ENCODE peak calls at places on chromosomes 1 and 21, in nine cellular contexts. I, H, D, G, B, X, T, O and F are unnamed samples.

GRCh38 chr1:27341525-27342252 is at the start of gene SYTL1:
- DNase-seq in I (peak), H (peak), D (no peak), G (peak), B (peak), X (peak), T (no peak), O (peak), F (no peak)

GRCh38 chr1:234925440-234926251 is 203.0 kb downstream of the TOMM20 start:
- DNase-seq in I (peak), H (no peak), D (peak), G (peak), B (no peak), X (peak), T (no peak), O (no peak), F (peak)

GRCh38 chr21:33265664-33266049 is 510 bp upstream of the IL10RB start:
- DNase-seq in I (peak), H (peak), D (no peak), G (peak), B (no peak), X (peak), T (peak), O (no peak), F (peak)

GRCh38 chr1:157994704-157995540 is 1.5 kb downstream of the KIRREL1 start:
- DNase-seq in I (peak), H (no peak), D (no peak), G (peak), B (no peak), X (peak), T (peak), O (no peak), F (peak)

GRCh38 chr1:197065549-197065948 is 1.5 kb downstream of the F13B start:
- DNase-seq in I (no peak), H (no peak), D (no peak), G (peak), B (no peak), X (no peak), T (no peak), O (no peak), F (no peak)

GRCh38 chr1:11069233-11069950 is 9.6 kb upstream of the SRM start:
- DNase-seq in I (no peak), H (no peak), D (peak), G (no peak), B (no peak), X (no peak), T (no peak), O (no peak), F (no peak)

GRCh38 chr1:173134800-173135199 is 72.3 kb downstream of the TNFSF4 start:
- DNase-seq in I (no peak), H (no peak), D (no peak), G (peak), B (no peak), X (no peak), T (no peak), O (no peak), F (no peak)

GRCh38 chr1:109901508-109902145 is 9.0 kb upstream of the CSF1 start:
- DNase-seq in I (peak), H (no peak), D (no peak), G (no peak), B (no peak), X (peak), T (no peak), O (no peak), F (no peak)

GRCh38 chr1:54806931-54807611 is 5.9 kb upstream of the TTC22 start:
- DNase-seq in I (peak), H (no peak), D (peak), G (peak), B (no peak), X (peak), T (no peak), O (peak), F (no peak)

GRCh38 chr1:219130536-219130935 is 43.1 kb upstream of the LYPLAL1 start:
- DNase-seq in I (no peak), H (no peak), D (no peak), G (peak), B (no peak), X (no peak), T (no peak), O (no peak), F (no peak)

GRCh38 chr1:24909388-24909898 is 20.6 kb downstream of the RUNX3 start:
- DNase-seq in I (no peak), H (no peak), D (no peak), G (peak), B (no peak), X (peak), T (peak), O (no peak), F (no peak)

GRCh38 chr1:203507227-203507626 is 13.3 kb downstream of the OPTC start:
- DNase-seq in I (no peak), H (no peak), D (no peak), G (peak), B (peak), X (no peak), T (no peak), O (no peak), F (no peak)

GRCh38 chr1:224922404-224923164 is 6.9 kb upstream of the DNAH14 start:
- DNase-seq in I (peak), H (no peak), D (no peak), G (peak), B (peak), X (peak), T (no peak), O (no peak), F (no peak)

GRCh38 chr1:234484218-234484617 is 5.2 kb upstream of the TARBP1 start:
- DNase-seq in I (no peak), H (no peak), D (no peak), G (peak), B (no peak), X (no peak), T (no peak), O (no peak), F (no peak)

GRCh38 chr1:156146749-156147405 is 6.5 kb upstream of the SEMA4A start:
- DNase-seq in I (peak), H (no peak), D (no peak), G (no peak), B (no peak), X (peak), T (no peak), O (no peak), F (peak)

GRCh38 chr1:116311756-116312691 is 61.0 kb upstream of the ATP1A1 start:
- DNase-seq in I (no peak), H (no peak), D (no peak), G (no peak), B (no peak), X (peak), T (no peak), O (no peak), F (no peak)

GRCh38 chr1:206896261-206896660 is 982 bp upstream of the IL24 start:
- DNase-seq in I (no peak), H (no peak), D (no peak), G (no peak), B (no peak), X (no peak), T (no peak), O (no peak), F (no peak)

GRCh38 chr1:211616231-211617031 is 37.5 kb upstream of the SLC30A1 start:
- DNase-seq in I (no peak), H (no peak), D (no peak), G (no peak), B (no peak), X (no peak), T (peak), O (no peak), F (peak)

GRCh38 chr1:69076631-69077030 is 491.1 kb upstream of the LRRC7 start:
- DNase-seq in I (no peak), H (no peak), D (no peak), G (no peak), B (no peak), X (no peak), T (no peak), O (no peak), F (no peak)

GRCh38 chr1:69081671-69082070 is 486.1 kb upstream of the LRRC7 start:
- DNase-seq in I (no peak), H (no peak), D (no peak), G (no peak), B (no peak), X (no peak), T (no peak), O (no peak), F (no peak)

GRCh38 chr1:69077198-69077597 is 490.5 kb upstream of the LRRC7 start:
- DNase-seq in I (no peak), H (no peak), D (no peak), G (no peak), B (no peak), X (no peak), T (no peak), O (no peak), F (no peak)

GRCh38 chr1:69073176-69073575 is 494.5 kb upstream of the LRRC7 start:
- DNase-seq in I (no peak), H (no peak), D (no peak), G (no peak), B (no peak), X (no peak), T (no peak), O (no peak), F (no peak)

DNA sequence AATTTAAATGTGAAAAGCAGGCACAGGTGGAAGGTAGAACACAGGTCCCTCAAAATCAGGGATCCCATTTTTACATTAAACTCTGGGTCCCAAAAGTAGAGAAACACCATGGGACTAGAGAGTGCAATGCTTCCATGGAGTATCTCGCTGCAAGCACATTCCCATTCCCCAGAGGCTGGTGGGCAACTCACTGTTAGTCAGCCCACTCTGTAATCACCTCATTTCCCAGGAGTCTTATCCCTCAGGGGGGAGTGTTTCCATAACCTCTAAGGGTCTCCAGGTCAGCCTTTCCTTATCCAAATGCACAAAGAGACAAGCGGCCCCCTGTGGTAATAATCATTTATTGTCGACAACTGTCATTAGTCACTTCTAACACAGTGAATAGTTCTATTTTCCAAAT is 490.1 kb upstream of the LRRC7 start:
- DNase-seq in I (no peak), H (no peak), D (no peak), G (no peak), B (no peak), X (no peak), T (no peak), O (no peak), F (no peak)
- H3K4me3 ChIP-seq in I (no peak), H (no peak), D (no peak), G (no peak), B (no peak), X (no peak), T (no peak), O (no peak), F (no peak)

DNA sequence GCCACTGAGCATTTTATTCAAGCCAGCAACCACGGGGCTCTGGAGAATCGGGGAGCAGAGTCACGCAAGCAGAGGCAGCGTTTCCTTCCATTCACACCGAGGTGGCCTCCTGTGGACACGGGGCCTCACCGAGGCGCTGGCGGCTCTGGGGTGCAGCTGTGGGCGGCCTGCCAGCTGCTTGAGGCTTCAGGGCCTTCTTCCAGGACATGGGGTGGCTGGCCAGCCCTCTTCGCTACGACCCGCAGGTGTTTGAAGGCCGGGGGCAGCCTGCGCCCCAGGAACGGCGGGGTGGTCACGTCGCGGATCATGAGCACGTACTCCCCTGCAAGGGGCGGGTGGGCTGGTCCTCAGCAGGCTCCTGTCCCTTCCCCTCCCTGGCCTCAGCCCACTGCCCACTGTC is 70.1 kb downstream of the MORN1 start:
- DNase-seq in I (no peak), H (no peak), D (no peak), G (no peak), B (no peak), X (no peak), T (no peak), O (no peak), F (no peak)
- H3K27ac ChIP-seq in I (no peak), H (no peak), D (peak), G (no peak), B (no peak), X (no peak), T (peak), O (no peak), F (peak)

GRCh38 chr1:85201340-85202091 is 700 bp upstream of the SYDE2 start:
- DNase-seq in I (peak), H (peak), D (peak), G (peak), B (peak), X (peak), T (peak), O (peak), F (peak)

GRCh38 chr1:85199667-85200366 is 999 bp downstream of the SYDE2 start:
- DNase-seq in I (peak), H (no peak), D (no peak), G (no peak), B (no peak), X (peak), T (no peak), O (no peak), F (no peak)

GRCh38 chr1:85200870-85201339 is at the start of gene SYDE2:
- DNase-seq in I (peak), H (peak), D (no peak), G (peak), B (peak), X (peak), T (peak), O (peak), F (peak)

GRCh38 chr1:85200367-85200869 is 398 bp downstream of the SYDE2 start:
- DNase-seq in I (peak), H (peak), D (peak), G (no peak), B (no peak), X (no peak), T (peak), O (peak), F (no peak)

DNA sequence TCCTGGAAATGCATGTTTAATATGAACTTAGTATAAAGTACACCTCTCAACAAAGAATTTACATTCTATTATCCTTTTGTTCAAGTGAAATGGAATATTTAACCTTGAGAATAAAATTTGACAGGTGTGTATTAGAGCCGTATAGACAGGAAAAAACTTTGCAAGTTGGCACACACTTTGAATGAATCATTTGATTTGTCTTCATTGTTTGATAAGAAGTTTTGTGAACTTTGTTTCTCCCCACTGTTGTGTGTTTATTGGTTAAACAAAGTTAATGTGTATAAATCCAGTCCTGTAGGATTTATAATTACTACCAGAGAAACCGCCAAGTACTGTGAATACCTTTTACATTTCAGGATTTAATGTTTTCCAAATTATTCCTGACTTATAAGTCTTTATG is 2.0 kb downstream of the SYDE2 start:
- DNase-seq in I (no peak), H (no peak), D (no peak), G (no peak), B (no peak), X (peak), T (no peak), O (no peak), F (no peak)
- H3K4me3 ChIP-seq in I (peak), H (no peak), D (peak), G (peak), B (no peak), X (peak), T (peak), O (no peak), F (peak)

DNA sequence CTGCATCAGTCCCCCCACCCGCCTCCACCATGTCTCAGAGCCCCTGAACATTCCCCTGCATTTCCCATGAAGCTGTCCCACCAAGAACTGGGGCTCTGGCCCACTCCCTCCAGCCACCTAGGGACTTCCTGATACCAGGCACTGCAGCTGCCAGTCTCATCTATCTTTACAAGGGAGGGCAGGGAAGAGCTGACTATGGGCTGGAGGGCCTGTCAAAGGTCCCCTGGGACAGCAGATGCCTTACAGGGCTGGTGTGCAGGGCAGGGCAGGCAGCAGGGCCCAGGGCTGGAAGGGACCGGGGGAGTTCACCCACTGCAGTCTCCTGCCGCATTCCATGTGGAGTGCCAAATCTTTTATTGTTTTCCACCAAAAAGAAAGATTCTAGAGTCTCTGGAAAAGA is 17.6 kb downstream of the SHISA4 start:
- DNase-seq in I (no peak), H (no peak), D (no peak), G (no peak), B (no peak), X (no peak), T (no peak), O (no peak), F (no peak)
- H3K27ac ChIP-seq in I (no peak), H (no peak), D (peak), G (peak), B (no peak), X (no peak), T (peak), O (no peak), F (peak)

DNA sequence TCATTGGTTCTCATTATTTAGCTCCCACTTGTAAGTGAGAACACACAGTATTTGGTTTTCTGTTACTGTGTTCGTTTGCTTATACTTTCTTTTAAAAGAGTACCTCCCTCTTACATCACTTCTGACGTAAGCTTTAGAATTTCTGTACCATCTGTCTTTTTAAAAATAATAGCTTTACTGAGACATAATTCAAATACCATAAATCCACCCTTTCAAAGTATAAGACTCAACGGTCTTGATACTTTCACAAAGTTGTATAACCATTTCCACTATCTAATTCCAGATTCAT is 104.9 kb downstream of the HLCS start:
- DNase-seq in I (no peak), H (no peak), D (no peak), G (peak), B (no peak), X (no peak), T (no peak), O (no peak), F (no peak)
- H3K4me3 ChIP-seq in I (no peak), H (no peak), D (no peak), G (no peak), B (no peak), X (peak), T (no peak), O (no peak), F (no peak)

DNA sequence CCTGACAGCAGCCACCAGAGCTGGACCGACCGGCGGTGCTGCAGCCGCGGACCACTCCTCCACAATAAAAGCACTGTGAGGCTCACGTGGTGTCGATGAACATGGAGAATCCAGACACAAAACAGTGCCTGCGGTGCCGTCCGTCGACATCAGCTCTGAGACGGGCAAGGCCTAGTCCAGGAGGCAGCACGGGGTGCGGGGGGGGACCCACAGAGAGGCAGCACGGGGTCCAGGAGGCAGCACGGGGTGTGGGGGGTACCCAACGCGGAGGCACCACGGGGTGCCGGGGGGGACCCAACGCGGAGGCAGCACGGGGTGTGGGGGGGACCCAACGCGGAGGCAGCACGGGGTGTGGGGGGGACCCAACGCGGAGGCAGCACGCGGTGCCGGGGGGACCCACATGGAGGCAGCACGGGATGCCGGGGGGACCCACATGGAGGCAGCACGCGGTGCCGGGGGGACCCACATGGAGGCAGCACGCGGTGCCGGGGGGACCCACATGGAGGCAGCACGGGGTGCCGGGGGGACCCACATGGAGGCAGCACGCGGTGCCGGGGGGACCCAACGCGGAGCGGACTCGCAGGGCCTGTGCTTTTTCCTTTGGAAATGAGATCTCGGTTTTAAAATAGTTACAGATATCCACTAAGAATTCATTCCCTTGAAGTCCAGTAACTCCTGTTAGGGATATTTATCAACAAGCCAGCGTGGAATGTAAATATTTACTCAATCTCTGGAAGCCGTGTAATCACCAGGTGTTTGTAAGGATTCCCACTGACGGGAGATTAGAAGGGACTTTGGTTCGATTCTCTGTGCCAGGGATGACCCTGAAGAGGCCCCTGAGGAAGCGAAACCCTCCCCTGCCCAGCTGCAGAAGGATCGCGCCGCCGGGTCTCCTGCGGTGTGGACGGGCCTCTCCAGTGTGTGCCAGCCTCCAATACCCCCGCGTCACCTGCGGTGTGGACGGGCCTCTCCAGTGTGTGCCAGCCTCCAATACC is 52.1 kb downstream of the COL6A1 start:
- DNase-seq in I (no peak), H (no peak), D (no peak), G (peak), B (no peak), X (peak), T (peak), O (no peak), F (no peak)
- H3K27ac ChIP-seq in I (no peak), H (no peak), D (no peak), G (peak), B (no peak), X (no peak), T (no peak), O (no peak), F (no peak)